ENCODE peak calls at places on chromosome X, in five cellular contexts. M is stomach, R is SK-N-DZ, W is Calu3, A is mesendoderm. X is an unnamed sample.

GRCh38 chrX:104419211-104419610 is 146.8 kb upstream of the IL1RAPL2 start:
- DNase-seq in R (no peak), W (peak; percentile 68), A (no peak), M (no peak), X (no peak)

GRCh38 chrX:117645639-117646038 is 471.0 kb downstream of the KLHL13 start:
- DNase-seq in M (no peak), W (no peak), A (no peak), R (peak; percentile 96), X (no peak)

GRCh38 chrX:40867352-40867751 is 132.0 kb upstream of the MED14 start:
- DNase-seq in R (no peak), A (peak; percentile 43), M (no peak), W (peak; percentile 35), X (peak; percentile 51)

GRCh38 chrX:73850124-73851013 is 287.4 kb downstream of the CHIC1 start:
- DNase-seq in M (peak; percentile 45), W (peak; percentile 36), A (peak; percentile 63), R (peak; percentile 19), X (peak; percentile 37)

GRCh38 chrX:41010188-41010846 is 74.9 kb upstream of the USP9X start:
- DNase-seq in A (peak; percentile 69), W (peak; percentile 83), R (peak; percentile 53), M (peak; percentile 79), X (peak; percentile 87)

GRCh38 chrX:40877869-40878268 is 142.5 kb upstream of the MED14 start:
- DNase-seq in M (no peak), R (peak; percentile 11), W (peak; percentile 8), A (no peak), X (no peak)

GRCh38 chrX:53445977-53446376 is 11.8 kb upstream of the HSD17B10 start:
- DNase-seq in A (peak; percentile 66), W (peak; percentile 52), M (peak; percentile 44), R (peak; percentile 43), X (no peak)

GRCh38 chrX:112874140-112874539 is 33.5 kb upstream of the AMOT start:
- DNase-seq in W (no peak), R (no peak), A (no peak), M (no peak), X (no peak)

GRCh38 chrX:110082156-110082555 is 79.2 kb downstream of the TMEM164 start:
- DNase-seq in M (no peak), R (no peak), A (no peak), W (no peak), X (no peak)

GRCh38 chrX:81316163-81316562 is 114.3 kb downstream of the SH3BGRL start:
- DNase-seq in A (no peak), M (no peak), W (peak; percentile 19), R (no peak), X (no peak)

GRCh38 chrX:123731258-123731986 is 1.4 kb downstream of the THOC2 start:
- DNase-seq in M (no peak), A (peak; percentile 33), R (no peak), W (no peak), X (no peak)

GRCh38 chrX:134241960-134242619 is 5.1 kb downstream of the CCDC160 start:
- DNase-seq in A (no peak), M (no peak), R (no peak), W (no peak), X (no peak)

X was measured in mucosa of gallbladder.